ENCODE peak calls at places on chromosomes 3 and 15, in nine cellular contexts. X is upper lobe of right lung; P is activated CD4-positive, alpha-beta T cell treated with anti-CD3 and anti-CD28 coated beads for 36 hours; D is RWPE2; R is T-cell; N is PC-3; O is heart left ventricle; W is DND-41; Q is left lung. Y is an unnamed sample.

GRCh38 chr15:88647362-88648105 is 8.7 kb downstream of the ISG20 start:
- ATAC-seq in X (peak), P (no peak), D (no peak), R (no peak), N (no peak), O (no peak), W (no peak), Q (peak), Y (no peak)

GRCh38 chr15:67850995-67851535 is 11.2 kb upstream of the RNU6-1 start:
- ATAC-seq in X (peak), P (no peak), D (peak), R (no peak), N (no peak), O (no peak), W (no peak), Q (peak), Y (peak)

GRCh38 chr3:172369590-172370259 is 78.5 kb downstream of the GHSR start:
- ATAC-seq in X (no peak), P (no peak), D (no peak), R (no peak), N (no peak), O (peak), W (no peak), Q (no peak), Y (no peak)

GRCh38 chr3:60812544-60812943 is 438.7 kb downstream of the FHIT start:
- ATAC-seq in X (no peak), P (no peak), D (no peak), R (no peak), N (no peak), O (no peak), W (no peak), Q (no peak), Y (no peak)

GRCh38 chr3:107710851-107711250 is 188.1 kb downstream of the BBX start:
- ATAC-seq in X (peak), P (no peak), D (no peak), R (no peak), N (peak), O (peak), W (peak), Q (peak), Y (no peak)

GRCh38 chr3:97257942-97258341 is 443.5 kb downstream of the EPHA6 start:
- ATAC-seq in X (no peak), P (no peak), D (no peak), R (no peak), N (peak), O (no peak), W (no peak), Q (no peak), Y (no peak)

GRCh38 chr3:71721721-71722157 is 3.5 kb downstream of the EIF4E3 start:
- ATAC-seq in X (no peak), P (peak), D (no peak), R (peak), N (no peak), O (no peak), W (no peak), Q (no peak), Y (no peak)

GRCh38 chr3:59069838-59070237 is 20.0 kb upstream of the CFAP20DC start:
- ATAC-seq in X (no peak), P (peak), D (no peak), R (no peak), N (no peak), O (no peak), W (peak), Q (no peak), Y (no peak)